ENCODE peak calls at places on chromosomes 5 and 9, in five cellular contexts. One of them, this sample, is unnamed.

GRCh38 chr9:35577486-35577885 is 27.6 kb upstream of the TESK1 start:
- DNase-seq in HCT116: no peak
- DNase-seq in breast epithelium: no peak
- DNase-seq in heart right ventricle: no peak
- DNase-seq in colonic mucosa: no peak
- DNase-seq in this sample: no peak

GRCh38 chr9:75451505-75451904 is 363.2 kb downstream of the OSTF1 start:
- DNase-seq in HCT116: no peak
- DNase-seq in breast epithelium: no peak
- DNase-seq in heart right ventricle: no peak
- DNase-seq in colonic mucosa: no peak
- DNase-seq in this sample: no peak

GRCh38 chr5:157109744-157110143 is 900 bp upstream of the HAVCR2 start:
- DNase-seq in HCT116: no peak
- DNase-seq in breast epithelium: no peak
- DNase-seq in heart right ventricle: no peak
- DNase-seq in colonic mucosa: no peak
- DNase-seq in this sample: no peak

GRCh38 chr5:125870271-125870670 is 552.9 kb upstream of the GRAMD2B start:
- DNase-seq in HCT116: no peak
- DNase-seq in breast epithelium: no peak
- DNase-seq in heart right ventricle: no peak
- DNase-seq in colonic mucosa: no peak
- DNase-seq in this sample: no peak

GRCh38 chr9:105053209-105053652 is 125.3 kb upstream of the ABCA1 start:
- DNase-seq in HCT116: no peak
- DNase-seq in breast epithelium: no peak
- DNase-seq in heart right ventricle: no peak
- DNase-seq in colonic mucosa: no peak
- DNase-seq in this sample: no peak

GRCh38 chr5:132132138-132132537 is 58.5 kb downstream of the CSF2 start:
- DNase-seq in HCT116: no peak
- DNase-seq in breast epithelium: no peak
- DNase-seq in heart right ventricle: no peak
- DNase-seq in colonic mucosa: no peak
- DNase-seq in this sample: no peak

GRCh38 chr5:24397601-24398000 is 247.2 kb downstream of the CDH10 start:
- DNase-seq in HCT116: no peak
- DNase-seq in breast epithelium: no peak
- DNase-seq in heart right ventricle: no peak
- DNase-seq in colonic mucosa: no peak
- DNase-seq in this sample: no peak

GRCh38 chr9:35051069-35051967 is 21.1 kb downstream of the VCP start:
- DNase-seq in HCT116: peak; percentile 27
- DNase-seq in breast epithelium: no peak
- DNase-seq in heart right ventricle: no peak
- DNase-seq in colonic mucosa: peak; percentile 31
- DNase-seq in this sample: no peak

GRCh38 chr5:132800545-132800944 is 12.6 kb upstream of the SOWAHA start:
- DNase-seq in HCT116: no peak
- DNase-seq in breast epithelium: no peak
- DNase-seq in heart right ventricle: no peak
- DNase-seq in colonic mucosa: no peak
- DNase-seq in this sample: no peak

GRCh38 chr9:126939821-126940221 is 25.2 kb downstream of the RALGPS1 start:
- DNase-seq in HCT116: no peak
- DNase-seq in breast epithelium: no peak
- DNase-seq in heart right ventricle: no peak
- DNase-seq in colonic mucosa: no peak
- DNase-seq in this sample: no peak

GRCh38 chr5:179599973-179600372 is 23.5 kb downstream of the HNRNPH1 start:
- DNase-seq in HCT116: no peak
- DNase-seq in breast epithelium: no peak
- DNase-seq in heart right ventricle: no peak
- DNase-seq in colonic mucosa: no peak
- DNase-seq in this sample: no peak

GRCh38 chr9:68983797-68984419 is 30.0 kb downstream of the PRKACG start:
- DNase-seq in HCT116: no peak
- DNase-seq in breast epithelium: no peak
- DNase-seq in heart right ventricle: no peak
- DNase-seq in colonic mucosa: no peak
- DNase-seq in this sample: no peak

GRCh38 chr5:150541397-150541675 is 33.4 kb downstream of the NDST1 start:
- DNase-seq in HCT116: no peak
- DNase-seq in breast epithelium: no peak
- DNase-seq in heart right ventricle: no peak
- DNase-seq in colonic mucosa: no peak
- DNase-seq in this sample: no peak

GRCh38 chr9:11618241-11618805 is 1005.5 kb upstream of the PTPRD start:
- DNase-seq in HCT116: no peak
- DNase-seq in breast epithelium: no peak
- DNase-seq in heart right ventricle: no peak
- DNase-seq in colonic mucosa: no peak
- DNase-seq in this sample: no peak

GRCh38 chr9:119412399-119412798 is 43.2 kb upstream of the BRINP1 start:
- DNase-seq in HCT116: no peak
- DNase-seq in breast epithelium: peak; percentile 19
- DNase-seq in heart right ventricle: no peak
- DNase-seq in colonic mucosa: no peak
- DNase-seq in this sample: no peak

GRCh38 chr9:304519-305185 is 90.0 kb downstream of the DOCK8 start:
- DNase-seq in HCT116: no peak
- DNase-seq in breast epithelium: peak; percentile 66
- DNase-seq in heart right ventricle: no peak
- DNase-seq in colonic mucosa: no peak
- DNase-seq in this sample: no peak

GRCh38 chr9:109232449-109232848 is 65.4 kb upstream of the FRRS1L start:
- DNase-seq in HCT116: no peak
- DNase-seq in breast epithelium: no peak
- DNase-seq in heart right ventricle: no peak
- DNase-seq in colonic mucosa: no peak
- DNase-seq in this sample: no peak

DNA sequence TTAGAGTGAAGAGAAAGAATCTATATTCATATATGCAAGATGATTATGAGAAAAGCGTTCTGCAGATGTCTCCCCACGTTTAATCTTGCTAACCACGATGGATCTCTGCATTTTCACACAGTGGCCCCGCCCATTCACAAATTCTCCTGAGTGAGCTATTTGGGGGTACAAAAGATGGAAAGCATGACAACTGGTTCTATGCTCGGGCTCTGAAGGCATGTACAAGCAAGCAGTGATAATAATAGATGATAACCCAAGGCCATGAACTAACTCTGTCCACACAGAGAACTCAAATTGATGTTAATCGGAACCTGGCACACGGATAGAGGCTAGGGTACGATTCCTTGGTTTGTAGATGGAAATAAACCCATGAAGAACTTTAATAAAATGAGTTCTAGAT is 851.5 kb upstream of the DMAC1 start:
- DNase-seq in HCT116: no peak
- DNase-seq in breast epithelium: no peak
- DNase-seq in heart right ventricle: no peak
- DNase-seq in colonic mucosa: no peak
- DNase-seq in this sample: no peak
- H3K27ac ChIP-seq in HCT116: no peak overlapping the region
- H3K27ac ChIP-seq in breast epithelium: no peak overlapping the region
- H3K27ac ChIP-seq in heart right ventricle: no peak overlapping the region
- H3K27ac ChIP-seq in colonic mucosa: no peak overlapping the region
- H3K27ac ChIP-seq in this sample: no peak overlapping the region

GRCh38 chr5:18797241-18797640 is 1163.0 kb downstream of the TAF11L14 start:
- DNase-seq in HCT116: no peak
- DNase-seq in breast epithelium: no peak
- DNase-seq in heart right ventricle: no peak
- DNase-seq in colonic mucosa: no peak
- DNase-seq in this sample: no peak
- H3K27ac ChIP-seq in HCT116: no peak overlapping the region
- H3K27ac ChIP-seq in breast epithelium: no peak overlapping the region
- H3K27ac ChIP-seq in heart right ventricle: no peak overlapping the region
- H3K27ac ChIP-seq in colonic mucosa: no peak overlapping the region
- H3K27ac ChIP-seq in this sample: no peak overlapping the region

DNA sequence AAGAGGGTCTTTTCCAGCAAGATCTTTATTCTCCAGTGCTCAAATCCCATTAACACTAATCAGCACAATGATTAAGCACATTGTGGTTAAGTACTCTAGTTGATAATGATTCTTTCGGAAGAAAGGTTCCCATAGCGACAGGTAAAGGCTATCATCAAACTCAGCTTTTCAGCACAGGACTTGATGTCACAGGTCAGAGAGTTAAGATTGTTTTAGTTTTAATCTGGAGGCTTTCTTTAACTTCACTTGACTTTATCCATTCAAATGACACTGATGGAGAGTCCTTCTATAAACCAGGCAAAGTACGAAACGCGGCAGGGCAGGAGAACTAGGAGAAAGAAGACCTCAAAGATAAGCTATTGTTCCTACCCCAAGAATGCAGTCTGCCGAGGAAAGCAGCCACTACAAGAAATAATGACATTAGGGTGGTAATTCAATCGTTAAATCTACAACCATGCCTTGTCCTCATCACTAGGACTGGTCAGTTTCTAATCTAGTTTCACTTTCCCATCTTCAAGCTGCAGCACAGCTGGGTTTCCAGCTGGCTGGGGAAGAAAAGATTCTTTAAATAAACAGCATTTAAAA is 4.6 kb downstream of the NRG2 start:
- DNase-seq in HCT116: no peak
- DNase-seq in breast epithelium: no peak
- DNase-seq in heart right ventricle: no peak
- DNase-seq in colonic mucosa: no peak
- DNase-seq in this sample: no peak
- H3K27ac ChIP-seq in HCT116: no peak overlapping the region
- H3K27ac ChIP-seq in breast epithelium: peak overlapping the region; percentile 36
- H3K27ac ChIP-seq in heart right ventricle: peak overlapping the region; percentile 85
- H3K27ac ChIP-seq in colonic mucosa: no peak overlapping the region
- H3K27ac ChIP-seq in this sample: peak overlapping the region; percentile 59

GRCh38 chr9:72912476-72913381 is 40.1 kb downstream of the ALDH1A1 start:
- DNase-seq in HCT116: no peak
- DNase-seq in breast epithelium: no peak
- DNase-seq in heart right ventricle: no peak
- DNase-seq in colonic mucosa: no peak
- DNase-seq in this sample: no peak

GRCh38 chr9:72911816-72912215 is 41.0 kb downstream of the ALDH1A1 start:
- DNase-seq in HCT116: no peak
- DNase-seq in breast epithelium: no peak
- DNase-seq in heart right ventricle: no peak
- DNase-seq in colonic mucosa: no peak
- DNase-seq in this sample: no peak

GRCh38 chr9:72915659-72916058 is 37.2 kb downstream of the ALDH1A1 start:
- DNase-seq in HCT116: no peak
- DNase-seq in breast epithelium: no peak
- DNase-seq in heart right ventricle: no peak
- DNase-seq in colonic mucosa: no peak
- DNase-seq in this sample: no peak

GRCh38 chr9:72914750-72915149 is 38.1 kb downstream of the ALDH1A1 start:
- DNase-seq in HCT116: no peak
- DNase-seq in breast epithelium: no peak
- DNase-seq in heart right ventricle: no peak
- DNase-seq in colonic mucosa: no peak
- DNase-seq in this sample: no peak

GRCh38 chr9:72913382-72914009 is 39.4 kb downstream of the ALDH1A1 start:
- DNase-seq in HCT116: no peak
- DNase-seq in breast epithelium: no peak
- DNase-seq in heart right ventricle: no peak
- DNase-seq in colonic mucosa: no peak
- DNase-seq in this sample: no peak
- H3K27ac ChIP-seq in HCT116: no peak overlapping the region
- H3K27ac ChIP-seq in breast epithelium: peak overlapping the region; percentile 62
- H3K27ac ChIP-seq in heart right ventricle: no peak overlapping the region
- H3K27ac ChIP-seq in colonic mucosa: no peak overlapping the region
- H3K27ac ChIP-seq in this sample: no peak overlapping the region

GRCh38 chr9:98810106-98810840 is 2.8 kb downstream of the GALNT12 start:
- DNase-seq in HCT116: no peak
- DNase-seq in breast epithelium: no peak
- DNase-seq in heart right ventricle: no peak
- DNase-seq in colonic mucosa: peak; percentile 46
- DNase-seq in this sample: no peak
- H3K27ac ChIP-seq in HCT116: no peak overlapping the region
- H3K27ac ChIP-seq in breast epithelium: no peak overlapping the region
- H3K27ac ChIP-seq in heart right ventricle: no peak overlapping the region
- H3K27ac ChIP-seq in colonic mucosa: peak overlapping the region; percentile 86
- H3K27ac ChIP-seq in this sample: no peak overlapping the region

GRCh38 chr5:65468633-65469032 is 13.1 kb downstream of the ADAMTS6 start:
- DNase-seq in HCT116: no peak
- DNase-seq in breast epithelium: no peak
- DNase-seq in heart right ventricle: no peak
- DNase-seq in colonic mucosa: no peak
- DNase-seq in this sample: no peak
- H3K27ac ChIP-seq in HCT116: no peak overlapping the region
- H3K27ac ChIP-seq in breast epithelium: no peak overlapping the region
- H3K27ac ChIP-seq in heart right ventricle: no peak overlapping the region
- H3K27ac ChIP-seq in colonic mucosa: no peak overlapping the region
- H3K27ac ChIP-seq in this sample: no peak overlapping the region

This sample was measured in substantia nigra.